ENCODE peak calls at places on chromosomes 13 and 19, in nine cellular contexts. One of them, this sample, is unnamed.

GRCh38 chr19:12639901-12640613 is 26.5 kb downstream of the MAN2B1 start:
- DNase-seq in heart left ventricle: peak
- DNase-seq in Calu3: no peak
- DNase-seq in ascending aorta: peak
- DNase-seq in stimulated activated CD4-positive, alpha-beta T cell treated with anti-CD3 and anti-CD28 coated beads, Interleukin-15, amount 100 ng/mL, for 1 hour: peak
- DNase-seq in psoas muscle: peak
- DNase-seq in T-cell: peak
- DNase-seq in naive B cell: peak
- DNase-seq in sciatic nerve: peak
- DNase-seq in this sample: peak

GRCh38 chr13:40664100-40665060 is 2.1 kb downstream of the FOXO1 start:
- DNase-seq in heart left ventricle: peak
- DNase-seq in Calu3: peak
- DNase-seq in ascending aorta: peak
- DNase-seq in stimulated activated CD4-positive, alpha-beta T cell treated with anti-CD3 and anti-CD28 coated beads, Interleukin-15, amount 100 ng/mL, for 1 hour: peak
- DNase-seq in psoas muscle: peak
- DNase-seq in T-cell: peak
- DNase-seq in naive B cell: peak
- DNase-seq in sciatic nerve: peak
- DNase-seq in this sample: peak

GRCh38 chr19:6723108-6723618 is 2.7 kb upstream of the C3 start:
- DNase-seq in heart left ventricle: no peak
- DNase-seq in Calu3: peak
- DNase-seq in ascending aorta: no peak
- DNase-seq in stimulated activated CD4-positive, alpha-beta T cell treated with anti-CD3 and anti-CD28 coated beads, Interleukin-15, amount 100 ng/mL, for 1 hour: no peak
- DNase-seq in psoas muscle: peak
- DNase-seq in T-cell: no peak
- DNase-seq in naive B cell: no peak
- DNase-seq in sciatic nerve: no peak
- DNase-seq in this sample: no peak

GRCh38 chr13:26558074-26558805 is 757 bp downstream of the WASF3 start:
- DNase-seq in heart left ventricle: peak
- DNase-seq in Calu3: peak
- DNase-seq in ascending aorta: peak
- DNase-seq in stimulated activated CD4-positive, alpha-beta T cell treated with anti-CD3 and anti-CD28 coated beads, Interleukin-15, amount 100 ng/mL, for 1 hour: no peak
- DNase-seq in psoas muscle: peak
- DNase-seq in T-cell: no peak
- DNase-seq in naive B cell: no peak
- DNase-seq in sciatic nerve: peak
- DNase-seq in this sample: peak

GRCh38 chr19:16252459-16253205 is 54.9 kb downstream of the AP1M1 start:
- DNase-seq in heart left ventricle: no peak
- DNase-seq in Calu3: no peak
- DNase-seq in ascending aorta: no peak
- DNase-seq in stimulated activated CD4-positive, alpha-beta T cell treated with anti-CD3 and anti-CD28 coated beads, Interleukin-15, amount 100 ng/mL, for 1 hour: no peak
- DNase-seq in psoas muscle: no peak
- DNase-seq in T-cell: no peak
- DNase-seq in naive B cell: peak
- DNase-seq in sciatic nerve: peak
- DNase-seq in this sample: peak

GRCh38 chr19:18590273-18591272 is 2.0 kb downstream of the REX1BD start:
- DNase-seq in heart left ventricle: peak
- DNase-seq in Calu3: no peak
- DNase-seq in ascending aorta: no peak
- DNase-seq in stimulated activated CD4-positive, alpha-beta T cell treated with anti-CD3 and anti-CD28 coated beads, Interleukin-15, amount 100 ng/mL, for 1 hour: no peak
- DNase-seq in psoas muscle: peak
- DNase-seq in T-cell: no peak
- DNase-seq in naive B cell: no peak
- DNase-seq in sciatic nerve: peak
- DNase-seq in this sample: no peak

GRCh38 chr13:109783815-109784589 is 2.4 kb downstream of the IRS2 start:
- DNase-seq in heart left ventricle: no peak
- DNase-seq in Calu3: no peak
- DNase-seq in ascending aorta: no peak
- DNase-seq in stimulated activated CD4-positive, alpha-beta T cell treated with anti-CD3 and anti-CD28 coated beads, Interleukin-15, amount 100 ng/mL, for 1 hour: no peak
- DNase-seq in psoas muscle: no peak
- DNase-seq in T-cell: no peak
- DNase-seq in naive B cell: no peak
- DNase-seq in sciatic nerve: no peak
- DNase-seq in this sample: peak

GRCh38 chr13:77696006-77696862 is 1.3 kb upstream of the SLAIN1 start:
- DNase-seq in heart left ventricle: no peak
- DNase-seq in Calu3: no peak
- DNase-seq in ascending aorta: no peak
- DNase-seq in stimulated activated CD4-positive, alpha-beta T cell treated with anti-CD3 and anti-CD28 coated beads, Interleukin-15, amount 100 ng/mL, for 1 hour: no peak
- DNase-seq in psoas muscle: no peak
- DNase-seq in T-cell: no peak
- DNase-seq in naive B cell: peak
- DNase-seq in sciatic nerve: no peak
- DNase-seq in this sample: no peak

GRCh38 chr19:4414800-4415251 is 12.4 kb downstream of the CHAF1A start:
- DNase-seq in heart left ventricle: no peak
- DNase-seq in Calu3: no peak
- DNase-seq in ascending aorta: no peak
- DNase-seq in stimulated activated CD4-positive, alpha-beta T cell treated with anti-CD3 and anti-CD28 coated beads, Interleukin-15, amount 100 ng/mL, for 1 hour: no peak
- DNase-seq in psoas muscle: no peak
- DNase-seq in T-cell: no peak
- DNase-seq in naive B cell: no peak
- DNase-seq in sciatic nerve: no peak
- DNase-seq in this sample: no peak